ENCODE peak calls at places on chromosomes 7 and 10, in nine cellular contexts. H is fibroblast of pulmonary artery, U is lower leg skin, E is heart right ventricle, O is ovary, T is stomach, J is GM06990, A is HepG2, K is Peyer's patch. D is an unnamed sample.

GRCh38 chr7:66696774-66697191 is 43.8 kb upstream of the RABGEF1 start:
- DNase-seq in H (no peak), U (no peak), E (no peak), O (no peak), T (no peak), J (no peak), A (peak), K (no peak), D (peak)

GRCh38 chr10:113099431-113100298 is 149.6 kb downstream of the TCF7L2 start:
- DNase-seq in H (peak), U (no peak), E (no peak), O (no peak), T (no peak), J (no peak), A (no peak), K (no peak), D (no peak)

GRCh38 chr7:128270799-128271411 is 29.8 kb downstream of the LEP start:
- DNase-seq in H (no peak), U (no peak), E (no peak), O (no peak), T (no peak), J (no peak), A (no peak), K (no peak), D (no peak)

GRCh38 chr7:81488210-81488609 is 281.6 kb downstream of the HGF start:
- DNase-seq in H (no peak), U (no peak), E (no peak), O (no peak), T (no peak), J (no peak), A (no peak), K (no peak), D (no peak)

GRCh38 chr10:102502337-102503151 is at the start of gene ACTR1A:
- DNase-seq in H (peak), U (peak), E (peak), O (peak), T (peak), J (peak), A (peak), K (peak), D (peak)

GRCh38 chr10:117168135-117168674 is 29.1 kb upstream of the KCNK18 start:
- DNase-seq in H (peak), U (peak), E (peak), O (peak), T (peak), J (peak), A (no peak), K (peak), D (peak)

GRCh38 chr10:57624856-57625592 is 642.7 kb downstream of the IPMK start:
- DNase-seq in H (no peak), U (no peak), E (no peak), O (no peak), T (no peak), J (no peak), A (no peak), K (no peak), D (no peak)

GRCh38 chr7:78499283-78499682 is 700.7 kb downstream of the PHTF2 start:
- DNase-seq in H (no peak), U (no peak), E (no peak), O (no peak), T (no peak), J (no peak), A (no peak), K (no peak), D (no peak)

GRCh38 chr7:30321992-30322637 is 37.7 kb downstream of the ZNRF2 start:
- DNase-seq in H (peak), U (peak), E (peak), O (no peak), T (no peak), J (peak), A (no peak), K (no peak), D (peak)

GRCh38 chr10:1130226-1130625 is 74.0 kb downstream of the WDR37 start:
- DNase-seq in H (no peak), U (no peak), E (no peak), O (no peak), T (no peak), J (no peak), A (no peak), K (no peak), D (no peak)

GRCh38 chr10:821322-821721 is 110.2 kb downstream of the LARP4B start:
- DNase-seq in H (peak), U (no peak), E (no peak), O (no peak), T (no peak), J (no peak), A (no peak), K (no peak), D (no peak)

GRCh38 chr7:69002416-69002815 is 595.9 kb upstream of the AUTS2 start:
- DNase-seq in H (peak), U (no peak), E (no peak), O (no peak), T (no peak), J (no peak), A (no peak), K (no peak), D (no peak)

GRCh38 chr10:23826399-23826798 is 382.5 kb upstream of the KIAA1217 start:
- DNase-seq in H (peak), U (no peak), E (peak), O (no peak), T (no peak), J (no peak), A (peak), K (no peak), D (peak)

GRCh38 chr7:139855498-139856270 is 26.6 kb downstream of the TBXAS1 start:
- DNase-seq in H (peak), U (no peak), E (peak), O (no peak), T (no peak), J (no peak), A (no peak), K (peak), D (peak)

GRCh38 chr7:52992479-52993195 is 42.8 kb upstream of the POM121L12 start:
- DNase-seq in H (no peak), U (no peak), E (no peak), O (no peak), T (no peak), J (no peak), A (no peak), K (no peak), D (no peak)

GRCh38 chr7:130875901-130876300 is 141.9 kb upstream of the KLF14 start:
- DNase-seq in H (no peak), U (no peak), E (no peak), O (no peak), T (no peak), J (no peak), A (no peak), K (no peak), D (no peak)

GRCh38 chr10:52636874-52637273 is 135.7 kb downstream of the MBL2 start:
- DNase-seq in H (no peak), U (no peak), E (no peak), O (no peak), T (no peak), J (no peak), A (no peak), K (no peak), D (no peak)

DNA sequence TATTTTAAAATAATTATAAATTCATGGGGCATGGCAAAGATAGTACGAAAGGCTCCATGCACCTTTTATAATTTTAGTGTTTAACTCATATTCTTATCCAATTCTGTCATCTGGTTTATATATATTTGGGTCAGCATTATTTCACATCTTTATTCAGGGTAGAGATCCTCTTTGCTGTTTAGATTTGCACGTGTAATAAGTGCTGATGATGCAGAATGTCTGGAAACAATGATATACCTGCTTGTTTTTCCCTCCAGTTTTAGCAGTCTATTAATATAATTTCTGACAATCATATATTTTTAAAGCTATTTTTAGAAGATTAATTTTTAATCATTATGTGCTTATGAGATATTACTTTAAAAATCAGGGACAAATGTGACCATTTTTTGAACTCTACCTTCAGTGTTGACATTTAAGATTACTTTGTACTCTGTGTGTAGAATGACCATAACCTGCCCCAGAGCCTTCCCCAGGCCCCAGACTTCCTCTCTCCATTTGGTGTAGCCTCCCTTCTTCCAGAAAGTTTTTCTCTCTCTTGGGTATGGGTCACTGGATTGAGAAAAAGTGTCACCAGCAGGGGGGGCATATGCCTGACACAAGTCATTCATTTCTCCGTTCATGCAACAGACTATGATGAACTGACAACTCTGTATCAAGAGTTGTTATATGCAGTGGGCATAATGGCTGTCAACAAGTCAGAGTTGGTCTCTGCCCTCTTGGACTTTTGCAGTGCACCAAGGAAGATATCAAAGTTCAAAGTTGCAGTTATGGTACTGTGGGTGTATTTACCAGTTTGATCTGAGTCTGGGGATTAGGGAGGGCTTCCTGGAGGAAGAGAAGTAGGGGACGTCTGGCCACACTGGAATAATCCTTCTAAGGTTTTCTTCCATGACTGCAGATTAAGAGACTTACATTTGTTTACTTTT is 192.6 kb upstream of the CCDC6 start:
- DNase-seq in H (no peak), U (no peak), E (no peak), O (no peak), T (no peak), J (no peak), A (peak), K (no peak), D (peak)
- TF ChIP-seq CTCF in H (peak), U (no peak), E (no peak), O (no peak), T (no peak), J (peak), A (peak), K (peak), D (peak)

GRCh38 chr10:93473804-93474472 is 8.2 kb downstream of the MYOF start:
- DNase-seq in H (no peak), U (no peak), E (no peak), O (no peak), T (no peak), J (no peak), A (no peak), K (no peak), D (no peak)

GRCh38 chr10:93476756-93477155 is 5.4 kb downstream of the MYOF start:
- DNase-seq in H (no peak), U (no peak), E (no peak), O (no peak), T (no peak), J (no peak), A (no peak), K (no peak), D (no peak)

GRCh38 chr10:93475871-93476270 is 6.3 kb downstream of the MYOF start:
- DNase-seq in H (peak), U (no peak), E (no peak), O (no peak), T (no peak), J (no peak), A (peak), K (no peak), D (no peak)

GRCh38 chr10:93473161-93473560 is 9.0 kb downstream of the MYOF start:
- DNase-seq in H (no peak), U (no peak), E (no peak), O (no peak), T (no peak), J (no peak), A (no peak), K (no peak), D (no peak)

GRCh38 chr10:93475227-93475626 is 6.9 kb downstream of the MYOF start:
- DNase-seq in H (no peak), U (no peak), E (no peak), O (no peak), T (no peak), J (no peak), A (no peak), K (no peak), D (no peak)
- H3K4me3 ChIP-seq in H (no peak), U (no peak), E (no peak), O (no peak), T (no peak), J (no peak), A (no peak), K (no peak), D (no peak)

GRCh38 chr7:44964384-44964830 is 14.4 kb downstream of the MYO1G start:
- DNase-seq in H (no peak), U (no peak), E (no peak), O (no peak), T (no peak), J (no peak), A (no peak), K (no peak), D (no peak)
- TF ChIP-seq CTCF in H (peak), U (no peak), E (no peak), O (no peak), T (no peak), J (peak), A (peak), K (no peak), D (no peak)

GRCh38 chr10:26557641-26558014 is 119.5 kb downstream of the APBB1IP start:
- DNase-seq in H (peak), U (no peak), E (no peak), O (no peak), T (no peak), J (no peak), A (no peak), K (no peak), D (no peak)
- H3K4me3 ChIP-seq in H (no peak), U (no peak), E (no peak), O (no peak), T (no peak), J (no peak), A (no peak), K (no peak), D (no peak)

DNA sequence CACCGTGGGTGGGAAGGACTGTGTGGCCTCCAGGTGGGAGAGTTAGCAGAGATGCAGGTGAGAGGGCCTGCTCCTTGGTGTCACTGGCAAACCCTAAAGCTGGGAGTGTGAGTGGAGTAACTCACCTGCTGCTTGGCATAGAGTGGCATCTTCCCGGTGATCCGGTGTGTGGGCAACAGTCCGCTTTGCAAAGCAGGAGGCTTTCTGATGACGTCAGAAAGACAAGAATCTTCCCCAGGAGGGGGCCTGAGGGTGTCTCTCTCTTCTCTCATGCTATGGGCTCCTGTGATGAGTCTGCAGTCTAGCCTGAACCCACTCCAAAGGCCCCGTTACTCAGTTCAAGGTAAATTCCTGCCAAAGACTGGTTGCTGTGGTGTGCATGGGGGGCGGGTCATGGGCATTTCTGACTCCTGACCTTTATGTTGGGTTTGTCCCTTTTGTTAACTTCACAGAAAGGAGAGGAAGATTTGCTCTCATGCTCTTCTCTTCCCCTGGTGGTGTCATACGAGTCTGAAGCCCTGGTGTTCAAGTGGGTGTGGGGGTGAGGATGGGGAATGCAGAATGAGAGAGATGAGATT is 187.9 kb downstream of the GATA3 start:
- DNase-seq in H (no peak), U (no peak), E (no peak), O (no peak), T (no peak), J (no peak), A (no peak), K (no peak), D (no peak)
- TF ChIP-seq CTCF in H (no peak), U (no peak), E (no peak), O (no peak), T (no peak), J (no peak), A (no peak), K (no peak), D (no peak)

DNA sequence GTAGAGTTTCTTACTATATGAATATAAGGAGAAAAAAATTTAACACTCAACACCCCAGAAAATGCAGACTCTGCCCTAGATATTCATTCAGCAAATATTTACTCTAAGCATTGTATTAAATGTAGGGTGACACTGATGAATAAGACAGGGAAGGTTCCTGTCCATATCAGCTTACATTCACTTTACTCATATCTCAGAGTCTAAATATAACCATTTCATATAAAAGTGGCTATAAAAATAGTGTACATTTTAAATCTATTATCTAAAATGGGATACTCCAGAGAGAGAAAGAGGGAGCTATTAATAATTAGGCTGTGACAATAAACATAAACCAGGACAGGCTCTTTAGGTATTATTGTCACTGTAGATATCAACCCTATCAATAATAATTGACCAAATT is 104.0 kb downstream of the PKD1L1 start:
- DNase-seq in H (no peak), U (no peak), E (no peak), O (no peak), T (no peak), J (no peak), A (no peak), K (no peak), D (no peak)
- H3K4me3 ChIP-seq in H (no peak), U (no peak), E (no peak), O (no peak), T (no peak), J (no peak), A (no peak), K (no peak), D (no peak)

GRCh38 chr7:16668049-16668858 is 22.3 kb downstream of the BZW2 start:
- DNase-seq in H (peak), U (peak), E (peak), O (peak), T (peak), J (no peak), A (peak), K (no peak), D (no peak)
- TF ChIP-seq CTCF in H (peak), U (no peak), E (no peak), O (no peak), T (no peak), J (no peak), A (no peak), K (no peak), D (no peak)

D was measured in GM12865.